ENCODE peak calls at places on chromosomes 3 and 15, in nine cellular contexts. S is tibial artery; Q is CD8-positive, alpha-beta T cell; X is stomach; N is K562; E is body of pancreas; K is HCT116; F is small intestine; M is prostate gland. J is an unnamed sample. For H3K9me3, H3K36me3 and H3K27me3, the result is how much of the 10 kb centered on the place peaks cover.

GRCh38 chr3:144585408-144585807 is 613.8 kb downstream of the DIPK2A start:
- DNase-seq in Q (no peak), M (no peak), N (no peak), K (no peak), F (peak), S (no peak), E (no peak), X (no peak), J (no peak)

GRCh38 chr3:70531063-70531657 is 218.7 kb upstream of the MDFIC2 start:
- DNase-seq in S (no peak), X (no peak), M (no peak), F (peak), N (peak), Q (no peak), E (no peak), K (no peak), J (peak)

GRCh38 chr3:55858302-55858701 is 371.2 kb upstream of the WNT5A start:
- DNase-seq in X (no peak), K (no peak), E (no peak), F (no peak), Q (no peak), N (no peak), M (no peak), S (no peak), J (no peak)

GRCh38 chr15:74621546-74621920 is 5.9 kb downstream of the CLK3 start:
- DNase-seq in X (no peak), S (peak), M (no peak), F (no peak), K (no peak), E (no peak), Q (no peak), N (no peak), J (no peak)

GRCh38 chr3:104673981-104674380 is 692.7 kb upstream of the ALCAM start:
- DNase-seq in M (no peak), X (no peak), S (no peak), Q (no peak), E (no peak), N (no peak), F (no peak), K (no peak), J (no peak)

GRCh38 chr3:88618121-88618645 is 468.4 kb downstream of the C3orf38 start:
- DNase-seq in E (no peak), M (no peak), Q (no peak), X (no peak), F (no peak), S (no peak), N (no peak), K (no peak), J (no peak)

GRCh38 chr3:35790764-35791163 is 151.4 kb downstream of the ARPP21 start:
- DNase-seq in S (no peak), N (no peak), F (no peak), M (no peak), E (no peak), X (no peak), K (no peak), Q (no peak), J (no peak)

GRCh38 chr15:66995257-66995656 is 70.1 kb upstream of the SMAD3 start:
- DNase-seq in M (no peak), S (no peak), E (no peak), K (no peak), X (no peak), Q (no peak), N (no peak), F (no peak), J (no peak)

GRCh38 chr3:152126260-152126659 is 142.5 kb upstream of the MBNL1 start:
- DNase-seq in E (no peak), S (no peak), X (no peak), F (no peak), K (no peak), Q (no peak), N (no peak), M (no peak), J (no peak)

GRCh38 chr15:25093455-25094029 is 138.8 kb downstream of the SNRPN start:
- DNase-seq in Q (no peak), S (no peak), K (no peak), X (no peak), E (no peak), F (no peak), M (no peak), N (no peak), J (no peak)
- H3K9me3 ChIP-seq in Q (under half), S (half or more), K (under half), X (half or more), E (under half), F (under half), M (under half), N (under half), J (half or more)

GRCh38 chr3:134917631-134918030 is 122.6 kb downstream of the EPHB1 start:
- DNase-seq in K (no peak), E (no peak), S (no peak), F (no peak), X (no peak), M (peak), N (no peak), Q (no peak), J (no peak)

GRCh38 chr3:134916276-134916961 is 121.4 kb downstream of the EPHB1 start:
- DNase-seq in M (no peak), K (no peak), S (no peak), Q (no peak), X (no peak), F (no peak), E (no peak), N (no peak), J (no peak)

GRCh38 chr3:134910026-134910425 is 115.0 kb downstream of the EPHB1 start:
- DNase-seq in N (no peak), Q (no peak), E (no peak), S (no peak), M (no peak), F (no peak), X (no peak), K (no peak), J (no peak)

DNA sequence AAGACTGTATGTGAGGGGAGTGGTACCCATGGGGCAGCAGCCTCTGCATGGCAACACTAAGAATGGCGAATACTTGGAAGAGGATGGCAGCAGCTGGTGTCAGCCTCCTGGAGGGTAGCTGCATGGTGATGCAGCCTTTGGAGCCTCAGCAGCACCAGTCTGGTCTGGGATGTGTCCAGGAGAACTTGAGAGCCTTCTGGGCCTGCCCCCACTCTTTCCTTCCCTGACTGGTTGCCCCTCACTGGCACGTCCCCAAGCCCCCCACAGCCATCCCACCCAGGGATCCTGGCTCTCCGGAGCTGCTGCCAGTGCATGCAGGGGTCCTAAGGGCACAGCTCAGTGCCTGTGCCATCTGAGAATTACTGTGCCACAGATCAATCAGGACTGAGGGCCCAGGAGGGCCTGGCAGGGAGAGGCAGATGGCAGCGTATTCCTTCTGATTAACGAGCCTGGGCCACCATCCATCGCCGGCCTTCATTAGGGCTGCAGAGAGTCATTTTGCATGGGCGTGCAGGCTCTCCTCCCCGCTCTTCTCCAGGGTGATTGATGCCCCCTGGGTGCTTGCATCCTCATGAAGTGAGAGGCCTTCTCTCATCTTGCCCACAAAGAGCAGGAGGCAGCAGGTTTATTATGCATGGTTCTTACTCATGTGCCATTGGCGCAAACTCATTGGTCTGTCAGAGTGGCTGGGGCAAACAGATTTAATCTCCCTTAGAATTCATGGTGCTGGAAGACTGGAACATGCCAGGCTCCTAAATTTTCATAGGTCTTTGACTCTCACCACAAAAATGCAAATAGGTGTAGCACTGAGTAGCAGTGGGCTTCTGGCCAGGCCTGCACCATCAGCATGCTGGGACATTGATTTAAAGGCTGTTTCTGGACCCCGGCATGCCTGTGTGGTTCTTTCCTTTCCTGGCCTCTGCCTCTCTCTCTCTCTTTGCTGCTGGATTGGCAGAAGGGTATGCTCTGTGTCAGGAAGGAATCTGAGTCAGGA is 116.8 kb downstream of the EPHB1 start:
- DNase-seq in K (no peak), X (no peak), N (no peak), E (no peak), M (peak), S (no peak), F (no peak), Q (no peak), J (no peak)
- H3K36me3 ChIP-seq in K (under half), X (under half), N (under half), E (under half), M (under half), S (under half), F (under half), Q (under half), J (under half)

GRCh38 chr3:14810070-14810732 is 8.6 kb upstream of the FGD5 start:
- DNase-seq in X (no peak), Q (no peak), E (no peak), K (no peak), F (peak), M (no peak), S (peak), N (no peak), J (no peak)
- H3K27me3 ChIP-seq in X (under half), Q (under half), E (under half), K (under half), F (under half), M (under half), S (under half), N (half or more), J (under half)

GRCh38 chr15:27134481-27134880 is 163.5 kb downstream of the GABRG3 start:
- DNase-seq in Q (no peak), E (no peak), N (no peak), K (no peak), S (no peak), F (no peak), M (no peak), X (no peak), J (no peak)

GRCh38 chr15:27137127-27137526 is 166.1 kb downstream of the GABRG3 start:
- DNase-seq in K (no peak), S (no peak), N (no peak), E (no peak), M (no peak), Q (no peak), X (no peak), F (no peak), J (no peak)

GRCh38 chr15:27127834-27128570 is 157.0 kb downstream of the GABRG3 start:
- DNase-seq in X (no peak), K (no peak), N (peak), S (no peak), F (no peak), M (no peak), Q (no peak), E (no peak), J (no peak)

GRCh38 chr15:27133244-27133643 is 162.3 kb downstream of the GABRG3 start:
- DNase-seq in X (no peak), K (no peak), E (no peak), S (no peak), M (no peak), Q (no peak), F (no peak), N (peak), J (no peak)
- H3K9me3 ChIP-seq in X (under half), K (under half), E (under half), S (under half), M (under half), Q (under half), F (under half), N (under half), J (under half)

DNA sequence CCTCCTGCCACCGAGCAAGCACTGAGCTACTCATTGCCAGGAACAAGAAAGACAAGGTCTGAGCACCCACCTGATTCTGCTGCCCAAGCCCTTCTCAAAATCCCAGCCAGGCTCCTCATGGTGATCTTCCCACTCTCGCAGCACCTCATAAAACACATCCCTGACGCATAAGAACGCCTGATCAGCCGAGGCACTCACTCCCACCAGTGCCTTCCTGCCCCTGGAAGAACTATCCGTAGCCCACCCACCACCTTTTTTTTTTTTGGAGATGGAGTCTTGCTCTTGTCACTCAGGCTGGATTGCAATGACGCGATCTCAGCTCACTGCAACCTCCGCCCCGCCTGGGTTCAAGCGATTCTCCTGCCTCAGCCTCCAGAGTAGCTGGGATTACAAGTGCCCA is 3.9 kb downstream of the CDAN1 start:
- DNase-seq in S (no peak), E (no peak), N (no peak), M (no peak), Q (no peak), X (no peak), K (no peak), F (no peak), J (no peak)
- H3K36me3 ChIP-seq in S (under half), E (under half), N (half or more), M (under half), Q (under half), X (half or more), K (under half), F (under half), J (half or more)

J was measured in CD4-positive, CD25-positive, alpha-beta regulatory T cell.